ENCODE peak calls at places on chromosome 21, in four cellular contexts. One of them, this sample, is unnamed.
A peak's percentile ranks its signal among the peaks of the same experiment; 100 is the strongest.

GRCh38 chr21:20641251-20641650 is 357.0 kb upstream of the NCAM2 start:
- DNase-seq in adrenal gland: no peak
- DNase-seq in activated effector memory CD4-positive, alpha-beta T cell treated with Interleukin-2 at 50 U/mL for 16 hours: no peak
- DNase-seq in GM23248: no peak
- DNase-seq in this sample: no peak

GRCh38 chr21:38506606-38507331 is 8.5 kb upstream of the ERG start:
- DNase-seq in GM23248: no peak
- DNase-seq in adrenal gland: no peak
- DNase-seq in activated effector memory CD4-positive, alpha-beta T cell treated with Interleukin-2 at 50 U/mL for 16 hours: no peak
- DNase-seq in this sample: no peak

GRCh38 chr21:38765056-38765455 is 40.7 kb upstream of the ETS2 start:
- DNase-seq in activated effector memory CD4-positive, alpha-beta T cell treated with Interleukin-2 at 50 U/mL for 16 hours: no peak
- DNase-seq in adrenal gland: no peak
- DNase-seq in GM23248: peak; percentile 40
- DNase-seq in this sample: no peak

GRCh38 chr21:32270748-32271147 is 8.1 kb downstream of the MIS18A start:
- DNase-seq in adrenal gland: no peak
- DNase-seq in activated effector memory CD4-positive, alpha-beta T cell treated with Interleukin-2 at 50 U/mL for 16 hours: no peak
- DNase-seq in GM23248: no peak
- DNase-seq in this sample: no peak

GRCh38 chr21:34790834-34791233 is 122.0 kb downstream of the CLIC6 start:
- DNase-seq in activated effector memory CD4-positive, alpha-beta T cell treated with Interleukin-2 at 50 U/mL for 16 hours: no peak
- DNase-seq in GM23248: no peak
- DNase-seq in adrenal gland: no peak
- DNase-seq in this sample: no peak

GRCh38 chr21:35963920-35964451 is 96.3 kb downstream of the SETD4 start:
- DNase-seq in adrenal gland: no peak
- DNase-seq in GM23248: no peak
- DNase-seq in activated effector memory CD4-positive, alpha-beta T cell treated with Interleukin-2 at 50 U/mL for 16 hours: no peak
- DNase-seq in this sample: no peak

GRCh38 chr21:44082648-44083436 is 24.4 kb upstream of the PWP2 start:
- DNase-seq in activated effector memory CD4-positive, alpha-beta T cell treated with Interleukin-2 at 50 U/mL for 16 hours: no peak
- DNase-seq in GM23248: no peak
- DNase-seq in adrenal gland: peak; percentile 13
- DNase-seq in this sample: no peak

GRCh38 chr21:43835861-43836260 is 29.2 kb upstream of the AGPAT3 start:
- DNase-seq in adrenal gland: no peak
- DNase-seq in GM23248: no peak
- DNase-seq in activated effector memory CD4-positive, alpha-beta T cell treated with Interleukin-2 at 50 U/mL for 16 hours: no peak
- DNase-seq in this sample: no peak

GRCh38 chr21:15788847-15789548 is 59.2 kb downstream of the USP25 start:
- DNase-seq in GM23248: peak; percentile 32
- DNase-seq in adrenal gland: no peak
- DNase-seq in activated effector memory CD4-positive, alpha-beta T cell treated with Interleukin-2 at 50 U/mL for 16 hours: no peak
- DNase-seq in this sample: no peak

GRCh38 chr21:37145635-37146111 is 72.6 kb downstream of the TTC3 start:
- DNase-seq in adrenal gland: no peak
- DNase-seq in activated effector memory CD4-positive, alpha-beta T cell treated with Interleukin-2 at 50 U/mL for 16 hours: no peak
- DNase-seq in GM23248: peak; percentile 38
- DNase-seq in this sample: no peak

GRCh38 chr21:31161157-31161556 is 122.9 kb upstream of the KRTAP19-8 start:
- DNase-seq in activated effector memory CD4-positive, alpha-beta T cell treated with Interleukin-2 at 50 U/mL for 16 hours: no peak
- DNase-seq in adrenal gland: no peak
- DNase-seq in GM23248: peak; percentile 87
- DNase-seq in this sample: no peak

GRCh38 chr21:16159213-16159970 is 429.6 kb downstream of the USP25 start:
- DNase-seq in activated effector memory CD4-positive, alpha-beta T cell treated with Interleukin-2 at 50 U/mL for 16 hours: no peak
- DNase-seq in GM23248: no peak
- DNase-seq in adrenal gland: no peak
- DNase-seq in this sample: no peak

GRCh38 chr21:31136891-31137290 is 98.6 kb upstream of the KRTAP19-8 start:
- DNase-seq in adrenal gland: peak; percentile 38
- DNase-seq in GM23248: peak; percentile 72
- DNase-seq in activated effector memory CD4-positive, alpha-beta T cell treated with Interleukin-2 at 50 U/mL for 16 hours: no peak
- DNase-seq in this sample: no peak

GRCh38 chr21:42227909-42228708 is 9.2 kb downstream of the ABCG1 start:
- DNase-seq in activated effector memory CD4-positive, alpha-beta T cell treated with Interleukin-2 at 50 U/mL for 16 hours: peak; percentile 82
- DNase-seq in GM23248: peak; percentile 88
- DNase-seq in adrenal gland: peak; percentile 97
- DNase-seq in this sample: peak; percentile 94